ENCODE peak calls at places on chromosome 21, in five cellular contexts. B is astrocyte, X is left ventricle myocardium inferior, Q is IMR-90, D is stomach. P is an unnamed sample. For H3K4me1 and H3K9me3, the result is how much of the 10 kb centered on the place peaks cover.

GRCh38 chr21:41630249-41630648 is 122.3 kb upstream of the TMPRSS2 start:
- DNase-seq in Q (peak), X (no peak), D (no peak), B (peak), P (no peak)

GRCh38 chr21:36966846-36967657 is 583 bp upstream of the HLCS start:
- DNase-seq in Q (no peak), D (no peak), B (no peak), X (no peak), P (no peak)

GRCh38 chr21:44548922-44549321 is 2.4 kb downstream of the KRTAP10-2 start:
- DNase-seq in D (no peak), B (peak), X (no peak), Q (no peak), P (no peak)

GRCh38 chr21:39136711-39137110 is 46.5 kb downstream of the PSMG1 start:
- DNase-seq in Q (peak), D (no peak), B (peak), X (no peak), P (no peak)

GRCh38 chr21:36310016-36310415 is 10.0 kb upstream of the MORC3 start:
- DNase-seq in X (no peak), B (no peak), Q (no peak), D (no peak), P (no peak)

GRCh38 chr21:34835526-34835925 is 166.7 kb downstream of the CLIC6 start:
- DNase-seq in X (no peak), D (no peak), Q (no peak), B (no peak), P (no peak)

GRCh38 chr21:37647781-37648180 is 268.5 kb downstream of the KCNJ6 start:
- DNase-seq in X (no peak), Q (no peak), D (no peak), B (no peak), P (no peak)

GRCh38 chr21:32240708-32241433 is 38.0 kb downstream of the MIS18A start:
- DNase-seq in B (no peak), D (no peak), Q (peak), X (no peak), P (no peak)

GRCh38 chr21:43770066-43770655 is 5.9 kb downstream of the CSTB start:
- DNase-seq in Q (no peak), X (no peak), B (no peak), D (no peak), P (no peak)

GRCh38 chr21:14913576-14914146 is 151.1 kb downstream of the NRIP1 start:
- DNase-seq in D (no peak), X (no peak), Q (peak), B (no peak), P (no peak)

GRCh38 chr21:25254491-25255174 is 352.6 kb downstream of the MRPL39 start:
- DNase-seq in Q (no peak), D (no peak), B (no peak), X (no peak), P (no peak)

GRCh38 chr21:44643911-44644310 is 2.3 kb upstream of the KRTAP10-11 start:
- DNase-seq in D (peak), B (no peak), Q (no peak), X (no peak), P (no peak)

GRCh38 chr21:32096411-32096810 is 182.4 kb downstream of the MIS18A start:
- DNase-seq in B (no peak), D (no peak), X (no peak), Q (no peak), P (no peak)

GRCh38 chr21:42062543-42063022 is 8.5 kb upstream of the UMODL1 start:
- DNase-seq in Q (no peak), D (peak), B (no peak), X (no peak), P (peak)

GRCh38 chr21:41611966-41612606 is 104.1 kb upstream of the TMPRSS2 start:
- DNase-seq in B (peak), D (peak), X (no peak), Q (peak), P (no peak)

GRCh38 chr21:44929242-44929798 is 8.6 kb upstream of the ITGB2 start:
- DNase-seq in D (no peak), X (no peak), B (no peak), Q (no peak), P (no peak)

GRCh38 chr21:43866233-43866632 is 1.2 kb downstream of the AGPAT3 start:
- DNase-seq in Q (peak), X (peak), B (peak), D (no peak), P (no peak)

GRCh38 chr21:15908187-15908586 is 178.4 kb downstream of the USP25 start:
- DNase-seq in Q (peak), X (no peak), D (no peak), B (peak), P (no peak)

GRCh38 chr21:21971384-21971783 is 973.2 kb downstream of the NCAM2 start:
- DNase-seq in B (no peak), X (no peak), D (no peak), Q (no peak), P (no peak)

GRCh38 chr21:26845750-26846035 is 484 bp upstream of the ADAMTS1 start:
- DNase-seq in D (no peak), Q (no peak), B (peak), X (no peak), P (no peak)
- H3K4me3 ChIP-seq in D (peak), Q (peak), B (peak), X (peak), P (peak)

GRCh38 chr21:46639489-46640386 is 4.3 kb downstream of the PRMT2 start:
- DNase-seq in Q (peak), D (no peak), X (no peak), B (no peak), P (no peak)
- H3K4me1 ChIP-seq in Q (under half), D (under half), X (half or more), B (under half), P (under half)

GRCh38 chr21:28268685-28269084 is 724.0 kb downstream of the LTN1 start:
- DNase-seq in X (no peak), Q (no peak), B (no peak), D (no peak), P (no peak)

GRCh38 chr21:28272272-28272992 is 720.2 kb downstream of the LTN1 start:
- DNase-seq in Q (peak), D (no peak), X (no peak), B (no peak), P (no peak)

GRCh38 chr21:28267449-28267848 is 725.2 kb downstream of the LTN1 start:
- DNase-seq in Q (no peak), B (no peak), D (no peak), X (no peak), P (no peak)

GRCh38 chr21:28266061-28266460 is 726.6 kb downstream of the LTN1 start:
- DNase-seq in D (no peak), Q (peak), B (no peak), X (no peak), P (no peak)

GRCh38 chr21:28269173-28269572 is 723.5 kb downstream of the LTN1 start:
- DNase-seq in Q (no peak), X (no peak), B (no peak), D (no peak), P (no peak)
- H3K9me3 ChIP-seq in Q (under half), X (under half), B (under half), D (under half), P (under half)

DNA sequence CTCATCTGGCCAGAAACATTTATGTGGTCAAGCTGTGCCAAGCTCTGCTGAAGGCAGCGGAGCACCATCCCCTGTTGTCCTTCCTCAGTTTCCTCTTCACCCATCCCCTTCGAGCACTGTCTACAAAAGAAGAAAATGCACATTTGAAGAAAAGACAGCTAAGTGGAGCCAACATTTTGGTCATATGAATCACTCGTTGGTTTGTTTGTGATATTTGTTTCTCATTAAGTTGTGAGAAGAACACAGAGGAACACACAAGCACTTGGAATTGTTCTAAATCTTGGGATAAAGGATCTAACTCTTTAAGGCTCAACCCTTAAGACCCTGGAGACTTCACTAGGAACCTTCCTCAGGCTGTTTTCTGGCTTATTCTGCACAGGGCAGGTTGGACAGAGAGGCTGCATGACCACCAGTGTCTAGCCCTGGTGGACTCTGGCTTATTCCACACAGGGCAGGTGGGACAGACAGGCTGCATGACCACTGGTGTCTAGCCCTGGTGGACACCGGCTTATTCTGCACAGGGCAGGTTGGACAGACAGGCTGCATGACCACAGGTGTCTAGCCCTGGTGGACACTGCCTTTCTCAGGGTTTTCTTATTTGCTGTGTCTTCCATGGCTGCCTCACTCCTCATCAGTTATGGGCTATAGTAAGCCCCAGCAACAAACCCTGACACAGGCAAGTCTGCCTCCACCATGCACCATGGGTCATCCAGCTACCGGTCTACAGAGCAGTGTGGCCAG is 35.3 kb upstream of the COL6A2 start:
- DNase-seq in X (no peak), B (no peak), Q (no peak), D (no peak), P (no peak)
- H3K4me3 ChIP-seq in X (no peak), B (no peak), Q (no peak), D (no peak), P (no peak)

GRCh38 chr21:33687634-33688033 is 45.3 kb downstream of the ITSN1 start:
- DNase-seq in X (no peak), B (no peak), Q (peak), D (no peak), P (no peak)
- H3K4me1 ChIP-seq in X (half or more), B (under half), Q (under half), D (under half), P (under half)